ENCODE peak calls at places on chromosome 20, in six cellular contexts. T, G, N, Y, U and M are unnamed samples.

GRCh38 chr20:38321959-38322598 is 18.1 kb downstream of the BPI start:
- DNase-seq in N (peak; percentile 72), G (peak; percentile 55), Y (peak; percentile 36), U (no peak), T (peak; percentile 73), M (peak; percentile 51)

GRCh38 chr20:19274412-19275015 is 62.1 kb downstream of the SLC24A3 start:
- DNase-seq in Y (no peak), T (no peak), N (no peak), U (no peak), G (no peak), M (no peak)

GRCh38 chr20:49207071-49207470 is 12.1 kb upstream of the DDX27 start:
- DNase-seq in T (no peak), U (peak; percentile 25), G (peak; percentile 67), N (no peak), Y (no peak), M (peak; percentile 53)

GRCh38 chr20:25048519-25048952 is 9.4 kb downstream of the ACSS1 start:
- DNase-seq in N (no peak), T (no peak), G (no peak), Y (no peak), U (no peak), M (no peak)

GRCh38 chr20:23508449-23508848 is 17.5 kb downstream of the CST8 start:
- DNase-seq in N (no peak), G (peak; percentile 24), Y (no peak), T (no peak), U (no peak), M (no peak)

GRCh38 chr20:23125159-23125558 is 39.0 kb upstream of the CD93 start:
- DNase-seq in T (no peak), Y (no peak), N (no peak), U (no peak), G (no peak), M (no peak)

GRCh38 chr20:35893942-35894341 is 60.4 kb downstream of the SCAND1 start:
- DNase-seq in T (no peak), Y (no peak), G (no peak), U (no peak), N (no peak), M (no peak)

GRCh38 chr20:24079661-24080412 is 91.3 kb upstream of the GGTLC1 start:
- DNase-seq in Y (no peak), N (no peak), T (no peak), U (no peak), G (no peak), M (no peak)

GRCh38 chr20:10970109-10970508 is 296.3 kb upstream of the JAG1 start:
- DNase-seq in U (no peak), Y (no peak), G (no peak), T (peak; percentile 67), N (peak; percentile 32), M (no peak)

GRCh38 chr20:48531505-48531904 is 296.3 kb downstream of the PREX1 start:
- DNase-seq in U (no peak), Y (no peak), G (no peak), N (no peak), T (no peak), M (no peak)

GRCh38 chr20:22379472-22379871 is 204.9 kb downstream of the FOXA2 start:
- DNase-seq in G (no peak), Y (no peak), N (no peak), T (no peak), U (no peak), M (no peak)

GRCh38 chr20:8388146-8388545 is 256.1 kb downstream of the PLCB1 start:
- DNase-seq in T (peak; percentile 73), G (no peak), U (no peak), Y (no peak), N (peak; percentile 10), M (no peak)

GRCh38 chr20:57013741-57014140 is 252.7 kb downstream of the BMP7 start:
- DNase-seq in T (no peak), G (peak; percentile 71), Y (peak; percentile 59), U (no peak), N (no peak), M (peak; percentile 81)

GRCh38 chr20:43824699-43825402 is 89.8 kb upstream of the TOX2 start:
- DNase-seq in G (peak; percentile 78), U (no peak), Y (peak; percentile 57), T (peak; percentile 29), N (peak; percentile 59), M (peak; percentile 39)

GRCh38 chr20:51525241-51526104 is 17.0 kb downstream of the NFATC2 start:
- DNase-seq in Y (no peak), U (no peak), T (no peak), G (no peak), N (no peak), M (no peak)

GRCh38 chr20:16732506-16733152 is 2.8 kb downstream of the SNRPB2 start:
- DNase-seq in U (no peak), N (peak; percentile 5), T (no peak), G (peak; percentile 61), Y (no peak), M (no peak)

GRCh38 chr20:48196486-48196885 is 411.2 kb upstream of the SULF2 start:
- DNase-seq in Y (no peak), U (no peak), G (peak; percentile 33), N (no peak), T (no peak), M (no peak)

GRCh38 chr20:60108397-60108796 is 150.2 kb downstream of the CDH26 start:
- DNase-seq in G (no peak), U (no peak), Y (no peak), T (peak; percentile 34), N (peak; percentile 1), M (no peak)

GRCh38 chr20:692044-692443 is 16.4 kb upstream of the SCRT2 start:
- DNase-seq in G (no peak), N (no peak), Y (no peak), T (no peak), U (no peak), M (no peak)

GRCh38 chr20:56554869-56555268 is 21.8 kb downstream of the FAM209B start:
- DNase-seq in Y (no peak), T (peak; percentile 90), U (no peak), G (peak; percentile 64), N (peak; percentile 97), M (peak; percentile 40)

GRCh38 chr20:61320617-61321200 is 68.6 kb downstream of the CDH4 start:
- DNase-seq in N (no peak), Y (no peak), T (no peak), G (no peak), U (no peak), M (no peak)

GRCh38 chr20:37193821-37194220 is 14.5 kb upstream of the MROH8 start:
- DNase-seq in N (no peak), Y (no peak), U (no peak), T (no peak), G (no peak), M (no peak)

GRCh38 chr20:24032412-24032898 is 43.9 kb upstream of the GGTLC1 start:
- DNase-seq in Y (no peak), G (no peak), T (no peak), U (no peak), N (no peak), M (no peak)

GRCh38 chr20:37329481-37330165 is 16.3 kb upstream of the SRC start:
- DNase-seq in G (peak; percentile 74), T (no peak), Y (no peak), U (no peak), N (no peak), M (peak; percentile 58)

GRCh38 chr20:50837532-50838321 is 42.9 kb downstream of the BCAS4 start:
- DNase-seq in T (peak; percentile 83), U (no peak), Y (no peak), G (no peak), N (no peak), M (no peak)

GRCh38 chr20:1712634-1713625 is 55.4 kb upstream of the SIRPG start:
- DNase-seq in U (no peak), Y (no peak), N (no peak), G (no peak), T (no peak), M (no peak)

GRCh38 chr20:40741507-40742106 is 52.6 kb upstream of the MAFB start:
- DNase-seq in Y (peak; percentile 9), N (peak; percentile 30), T (peak; percentile 34), G (peak; percentile 73), U (peak; percentile 34), M (peak; percentile 76)

DNA sequence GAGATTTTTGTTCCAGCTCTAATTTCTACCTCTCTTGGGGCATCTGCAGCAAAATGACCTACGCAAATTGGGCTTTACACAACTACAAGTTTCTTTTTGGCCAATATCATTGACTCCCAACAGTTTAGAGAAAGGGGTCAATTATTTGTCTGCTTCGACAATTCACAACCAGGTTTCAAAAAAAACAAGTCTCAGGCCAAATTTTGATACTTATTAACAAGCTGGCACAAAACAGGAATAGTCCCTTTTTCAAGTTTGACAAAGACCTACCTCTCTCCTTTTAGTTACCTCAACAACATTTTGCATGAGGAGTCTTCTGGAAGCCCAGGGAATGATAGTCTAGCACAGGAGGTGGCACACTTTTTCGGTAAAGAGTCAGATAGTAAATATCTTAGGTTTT is 97.9 kb upstream of the TSHZ2 start:
- DNase-seq in N (no peak), Y (no peak), U (no peak), G (no peak), T (no peak), M (no peak)
- H2AK5ac ChIP-seq in N (no peak overlapping the region), Y (no peak overlapping the region), U (no peak overlapping the region), G (no peak overlapping the region), T (no peak overlapping the region), M (no peak overlapping the region)

GRCh38 chr20:31723282-31724078 is 812 bp upstream of the BCL2L1 start:
- DNase-seq in U (peak; percentile 96), G (peak; percentile 98), T (peak; percentile 98), N (peak; percentile 99), Y (peak; percentile 99), M (peak; percentile 99)

GRCh38 chr20:31720486-31721407 is 1.9 kb downstream of the BCL2L1 start:
- DNase-seq in G (peak; percentile 37), Y (no peak), U (no peak), T (no peak), N (no peak), M (no peak)

GRCh38 chr20:31721408-31722332 is 998 bp downstream of the BCL2L1 start:
- DNase-seq in T (no peak), N (no peak), G (no peak), U (no peak), Y (no peak), M (peak; percentile 44)

GRCh38 chr20:31719644-31720485 is 2.8 kb downstream of the BCL2L1 start:
- DNase-seq in U (no peak), Y (no peak), T (no peak), G (peak; percentile 87), N (no peak), M (peak; percentile 58)

GRCh38 chr20:31722388-31723281 is at the start of gene BCL2L1:
- DNase-seq in Y (peak; percentile 77), T (peak; percentile 82), N (peak; percentile 95), U (no peak), G (peak; percentile 93), M (peak; percentile 81)
- H2AK5ac ChIP-seq in Y (peak within 1 kb of the TSS; percentile 91), T (peak within 1 kb of the TSS; percentile 99), N (peak within 1 kb of the TSS; percentile 99), U (peak within 1 kb of the TSS; percentile 75), G (no peak within 1 kb of the TSS), M (no peak within 1 kb of the TSS)

DNA sequence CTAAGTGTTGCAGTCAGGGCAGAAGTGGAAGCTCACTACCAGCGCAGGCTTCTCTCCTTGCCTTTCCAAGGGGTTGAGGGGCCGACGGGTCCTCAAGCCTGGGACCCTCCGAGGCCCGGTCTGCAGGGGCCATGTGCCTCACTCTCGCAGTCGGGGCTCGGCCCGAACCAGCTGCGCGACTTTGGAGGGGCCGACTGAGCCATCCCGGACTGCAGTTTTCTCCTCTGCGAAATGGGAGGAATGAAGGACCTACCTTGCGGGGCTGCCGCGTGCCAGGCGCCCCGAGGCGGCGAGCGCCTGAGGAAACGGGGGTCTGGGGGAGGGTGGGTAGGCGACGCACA is 5.6 kb downstream of the LZTS3 start:
- DNase-seq in U (no peak), T (no peak), Y (no peak), N (no peak), G (no peak), M (no peak)
- H2AK5ac ChIP-seq in U (no peak overlapping the region), T (no peak overlapping the region), Y (peak overlapping the region; percentile 64), N (no peak overlapping the region), G (no peak overlapping the region), M (no peak overlapping the region)

GRCh38 chr20:39518649-39519048 is 556.5 kb downstream of the DHX35 start:
- DNase-seq in N (no peak), G (no peak), U (no peak), Y (no peak), T (no peak), M (no peak)
- H2AK5ac ChIP-seq in N (no peak overlapping the region), G (no peak overlapping the region), U (no peak overlapping the region), Y (no peak overlapping the region), T (no peak overlapping the region), M (no peak overlapping the region)